ENCODE peak calls at places on chromosomes 16 and 17, in seven cellular contexts. F is dorsolateral prefrontal cortex, Z is transverse colon, T is upper lobe of left lung, X is heart right ventricle, U is tibial artery, Q is BE2C. M is an unnamed sample.

GRCh38 chr17:83187782-83188311 is 108.4 kb downstream of the METRNL start:
- DNase-seq in F (no peak), Z (no peak), T (no peak), X (no peak), U (no peak), Q (no peak), M (no peak)

GRCh38 chr17:27667656-27668487 is 36.9 kb downstream of the LGALS9 start:
- DNase-seq in F (peak; percentile 5), Z (no peak), T (no peak), X (no peak), U (no peak), Q (no peak), M (no peak)

GRCh38 chr17:77645441-77646430 is 312.8 kb upstream of the TNRC6C start:
- DNase-seq in F (no peak), Z (no peak), T (peak; percentile 46), X (no peak), U (no peak), Q (no peak), M (no peak)

GRCh38 chr16:87163637-87164036 is 153.6 kb downstream of the C16orf95 start:
- DNase-seq in F (no peak), Z (no peak), T (no peak), X (no peak), U (no peak), Q (no peak), M (no peak)

GRCh38 chr16:66619036-66619435 is 14.5 kb downstream of the CMTM3 start:
- DNase-seq in F (no peak), Z (no peak), T (no peak), X (no peak), U (no peak), Q (no peak), M (no peak)

GRCh38 chr17:16584273-16584995 is 15.4 kb upstream of the ZNF287 start:
- DNase-seq in F (peak; percentile 93), Z (peak; percentile 94), T (peak; percentile 95), X (peak; percentile 95), U (peak; percentile 91), Q (peak; percentile 86), M (peak; percentile 62)

GRCh38 chr17:78933025-78933958 is 8.1 kb upstream of the TIMP2 start:
- DNase-seq in F (no peak), Z (peak; percentile 59), T (no peak), X (no peak), U (peak; percentile 78), Q (no peak), M (peak; percentile 65)

GRCh38 chr17:37792787-37793186 is 47.9 kb upstream of the HNF1B start:
- DNase-seq in F (no peak), Z (no peak), T (no peak), X (no peak), U (no peak), Q (no peak), M (no peak)

GRCh38 chr17:51238253-51238887 is 21.5 kb downstream of the MBTD1 start:
- DNase-seq in F (no peak), Z (no peak), T (no peak), X (no peak), U (no peak), Q (no peak), M (peak; percentile 35)

DNA sequence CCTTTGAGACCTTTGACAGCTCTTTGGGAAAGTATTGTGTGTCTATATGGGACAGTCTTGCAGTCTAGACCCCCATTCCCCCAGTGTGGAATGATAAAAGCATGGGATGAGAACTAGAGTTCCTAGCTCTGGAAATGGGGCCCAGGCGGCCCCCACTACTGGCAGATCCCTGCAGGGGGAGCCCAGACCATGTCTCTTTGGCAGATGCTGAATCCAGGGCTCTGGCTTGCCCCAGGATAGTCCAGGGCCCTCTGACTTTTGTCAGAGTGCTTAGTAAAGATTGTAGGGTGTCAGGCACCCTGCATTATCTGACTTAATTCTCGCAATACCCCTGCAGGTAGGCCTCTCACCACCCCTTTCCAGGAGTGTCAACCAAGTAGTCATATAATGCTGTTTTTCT is 8.3 kb downstream of the ALKBH5 start:
- DNase-seq in F (no peak), Z (no peak), T (no peak), X (no peak), U (no peak), Q (peak; percentile 24), M (no peak)
- TF ChIP-seq CTCF in F (peak; percentile 41), Z (no peak), T (no peak), X (peak; percentile 24), U (no peak), Q (peak; percentile 23), M (peak; percentile 45)

DNA sequence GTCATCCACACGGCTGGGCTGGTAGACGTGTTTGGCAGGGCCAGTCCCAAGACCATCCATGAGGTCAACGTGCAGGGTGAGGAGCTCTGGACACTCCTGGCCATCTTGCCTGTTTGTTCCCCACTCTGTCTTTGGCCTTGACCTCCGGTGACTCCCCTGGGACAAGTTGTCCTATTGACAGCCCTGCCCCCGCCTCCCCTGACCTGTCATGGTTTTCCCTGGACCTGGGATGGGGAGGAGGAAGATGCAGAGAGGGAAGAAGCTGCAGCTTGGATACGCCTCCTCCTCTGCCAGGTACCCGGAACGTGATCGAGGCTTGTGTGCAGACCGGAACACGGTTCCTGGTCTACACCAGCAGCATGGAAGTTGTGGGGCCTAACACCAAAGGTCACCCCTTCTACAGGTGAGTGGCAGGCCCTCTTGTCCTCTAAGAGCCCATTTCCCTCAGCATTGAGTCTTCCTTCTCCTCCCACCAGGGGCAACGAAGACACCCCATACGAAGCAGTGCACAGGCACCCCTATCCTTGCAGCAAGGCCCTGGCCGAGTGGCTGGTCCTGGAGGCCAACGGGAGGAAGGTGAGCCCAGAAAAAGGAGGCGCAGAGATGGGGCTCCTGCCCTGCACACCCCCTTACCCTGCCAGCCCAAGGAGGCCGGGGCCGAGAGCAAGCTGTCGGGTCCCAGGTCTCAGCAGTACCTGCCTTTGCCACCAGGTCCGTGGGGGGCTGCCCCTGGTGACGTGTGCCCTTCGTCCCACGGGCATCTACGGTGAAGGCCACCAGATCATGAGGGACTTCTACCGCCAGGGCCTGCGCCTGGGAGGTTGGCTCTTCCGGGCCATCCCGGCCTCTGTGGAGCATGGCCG is 1.4 kb downstream of the HSD3B7 start:
- DNase-seq in F (no peak), Z (no peak), T (peak; percentile 80), X (no peak), U (no peak), Q (no peak), M (no peak)
- H3K4me3 ChIP-seq in F (no peak overlapping the region), Z (no peak overlapping the region), T (no peak overlapping the region), X (no peak overlapping the region), U (no peak overlapping the region), Q (no peak overlapping the region), M (no peak overlapping the region)

GRCh38 chr17:48647964-48648245 is 21.7 kb upstream of the HOXB9 start:
- DNase-seq in F (no peak), Z (no peak), T (no peak), X (no peak), U (no peak), Q (no peak), M (no peak)
- H3K27me3 ChIP-seq in F (peaks cover 91% of the 10 kb centered on the region), Z (peaks cover 61% of the 10 kb centered on the region), T (peaks cover 20% of the 10 kb centered on the region), X (peaks cover 87% of the 10 kb centered on the region), U (peaks cover 83% of the 10 kb centered on the region), Q (peaks cover 82% of the 10 kb centered on the region), M (no peaks in the 10 kb centered on the region)

GRCh38 chr17:48051706-48052486 is 3.7 kb downstream of the NFE2L1 start:
- DNase-seq in F (no peak), Z (peak; percentile 50), T (no peak), X (peak; percentile 92), U (peak; percentile 81), Q (peak; percentile 56), M (no peak)
- TF ChIP-seq CTCF in F (peak; percentile 4), Z (no peak), T (no peak), X (no peak), U (peak; percentile 9), Q (peak; percentile 26), M (no peak)

GRCh38 chr16:69406780-69407331 is 17.6 kb upstream of the CYB5B start:
- DNase-seq in F (no peak), Z (no peak), T (no peak), X (no peak), U (no peak), Q (peak; percentile 54), M (no peak)
- H3K4me3 ChIP-seq in F (no peak overlapping the region), Z (no peak overlapping the region), T (no peak overlapping the region), X (no peak overlapping the region), U (no peak overlapping the region), Q (no peak overlapping the region), M (no peak overlapping the region)

DNA sequence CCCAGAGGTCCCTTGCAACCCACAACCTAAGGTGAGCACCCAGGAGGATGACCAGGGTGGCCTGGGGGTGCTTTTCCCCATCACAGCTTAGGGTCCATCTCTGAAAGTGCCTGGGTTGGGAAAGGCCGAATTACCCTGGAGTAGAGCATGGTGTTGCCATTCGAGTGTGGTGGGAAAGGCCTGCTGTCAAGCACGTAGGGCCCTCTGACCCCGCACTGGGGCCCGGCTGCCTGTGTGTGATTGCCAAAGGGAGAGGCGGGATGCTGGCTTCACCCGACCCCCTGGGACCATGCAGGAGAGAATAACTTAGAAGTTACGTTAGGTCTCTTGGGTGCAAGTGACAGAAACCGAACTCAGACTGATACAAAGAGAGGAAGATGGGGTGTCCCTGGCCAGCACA is 27.7 kb upstream of the NDRG4 start:
- DNase-seq in F (no peak), Z (no peak), T (no peak), X (no peak), U (no peak), Q (no peak), M (no peak)
- H3K27me3 ChIP-seq in F (no peaks in the 10 kb centered on the region), Z (peaks cover 28% of the 10 kb centered on the region), T (no peaks in the 10 kb centered on the region), X (peaks cover under 1% of the 10 kb centered on the region), U (peaks cover 38% of the 10 kb centered on the region), Q (no peaks in the 10 kb centered on the region), M (no peaks in the 10 kb centered on the region)

DNA sequence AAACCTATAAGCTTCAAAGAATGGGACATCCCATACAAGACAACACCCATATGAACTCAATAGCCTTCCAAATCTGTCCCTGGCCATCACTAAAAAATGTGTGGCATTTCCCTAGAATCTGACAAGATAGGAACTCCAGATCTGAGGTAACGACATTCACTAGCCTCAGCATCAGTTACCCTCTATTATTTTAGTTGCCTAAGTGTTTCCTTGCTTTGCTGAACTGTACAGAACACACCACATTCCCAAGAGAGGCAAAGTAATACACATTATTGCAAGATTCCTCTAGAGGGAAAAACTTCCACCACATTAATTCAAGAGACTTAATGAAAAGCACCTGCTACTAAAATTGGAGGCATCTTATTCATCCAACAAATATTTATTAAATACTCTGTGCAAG is 5.0 kb downstream of the LSM12 start:
- DNase-seq in F (no peak), Z (no peak), T (no peak), X (no peak), U (no peak), Q (no peak), M (no peak)
- TF ChIP-seq CTCF in F (no peak), Z (no peak), T (no peak), X (no peak), U (no peak), Q (no peak), M (no peak)

GRCh38 chr17:68732301-68732749 is 131.2 kb upstream of the FAM20A start:
- DNase-seq in F (no peak), Z (no peak), T (no peak), X (no peak), U (no peak), Q (no peak), M (no peak)

GRCh38 chr17:68731465-68731864 is 130.3 kb upstream of the FAM20A start:
- DNase-seq in F (no peak), Z (no peak), T (no peak), X (no peak), U (no peak), Q (no peak), M (no peak)

GRCh38 chr17:68734202-68734825 is 133.1 kb upstream of the FAM20A start:
- DNase-seq in F (no peak), Z (no peak), T (no peak), X (no peak), U (no peak), Q (no peak), M (no peak)

GRCh38 chr17:68734911-68735310 is 133.7 kb upstream of the FAM20A start:
- DNase-seq in F (no peak), Z (no peak), T (no peak), X (no peak), U (no peak), Q (no peak), M (no peak)

GRCh38 chr17:68733241-68734176 is 132.3 kb upstream of the FAM20A start:
- DNase-seq in F (no peak), Z (no peak), T (no peak), X (peak; percentile 11), U (peak; percentile 56), Q (peak; percentile 13), M (no peak)
- H3K4me3 ChIP-seq in F (no peak overlapping the region), Z (no peak overlapping the region), T (no peak overlapping the region), X (no peak overlapping the region), U (no peak overlapping the region), Q (no peak overlapping the region), M (no peak overlapping the region)